ENCODE peak calls at places on chromosomes 2 and 18, in ten cellular contexts. O is naive thymus-derived CD4-positive, alpha-beta T cell; S is psoas muscle; I is lower lobe of right lung; K is cardiac muscle cell; Z is right lobe of liver; Q is lung; M is tibial artery; G is endothelial cell of umbilical vein; A is effector memory CD4-positive, alpha-beta T cell. C is an unnamed sample. For H3K4me1, the result is how much of the 10 kb centered on the place peaks cover.

GRCh38 chr2:99680946-99681345 is 191.1 kb upstream of the REV1 start:
- DNase-seq in O (no peak), S (no peak), I (no peak), K (peak), Z (no peak), Q (no peak), M (no peak), G (no peak), A (no peak), C (no peak)

GRCh38 chr2:46520108-46520507 is 40.7 kb downstream of the TMEM247 start:
- DNase-seq in O (no peak), S (no peak), I (no peak), K (peak), Z (no peak), Q (no peak), M (no peak), G (no peak), A (no peak), C (no peak)

GRCh38 chr2:230928701-230929380 is 3.8 kb upstream of the GPR55 start:
- DNase-seq in O (no peak), S (no peak), I (peak), K (no peak), Z (peak), Q (no peak), M (no peak), G (no peak), A (no peak), C (no peak)

GRCh38 chr18:56315363-56315762 is 323.0 kb downstream of the TXNL1 start:
- DNase-seq in O (no peak), S (no peak), I (no peak), K (peak), Z (no peak), Q (no peak), M (no peak), G (peak), A (no peak), C (no peak)

GRCh38 chr18:48184118-48184517 is 225.1 kb downstream of the ZBTB7C start:
- DNase-seq in O (no peak), S (peak), I (no peak), K (peak), Z (no peak), Q (no peak), M (peak), G (no peak), A (no peak), C (no peak)

GRCh38 chr2:16071865-16072637 is 131.7 kb downstream of the MYCN start:
- DNase-seq in O (no peak), S (no peak), I (no peak), K (no peak), Z (no peak), Q (no peak), M (no peak), G (no peak), A (no peak), C (no peak)

GRCh38 chr2:234258562-234259141 is 208.2 kb downstream of the SPP2 start:
- DNase-seq in O (no peak), S (no peak), I (no peak), K (no peak), Z (no peak), Q (no peak), M (no peak), G (no peak), A (no peak), C (no peak)

GRCh38 chr2:40451926-40452605 is at the start of gene SLC8A1:
- DNase-seq in O (no peak), S (peak), I (peak), K (peak), Z (peak), Q (no peak), M (no peak), G (peak), A (no peak), C (no peak)

GRCh38 chr2:30412392-30413321 is 34.4 kb upstream of the LCLAT1 start:
- DNase-seq in O (no peak), S (no peak), I (no peak), K (peak), Z (no peak), Q (no peak), M (no peak), G (no peak), A (no peak), C (no peak)

GRCh38 chr2:143132360-143132759 is 3.1 kb downstream of the ARHGAP15 start:
- DNase-seq in O (no peak), S (no peak), I (no peak), K (no peak), Z (no peak), Q (no peak), M (no peak), G (no peak), A (no peak), C (no peak)

GRCh38 chr2:155218292-155218924 is 519.9 kb downstream of the KCNJ3 start:
- DNase-seq in O (no peak), S (no peak), I (no peak), K (no peak), Z (no peak), Q (no peak), M (no peak), G (no peak), A (no peak), C (no peak)

GRCh38 chr2:155218945-155219344 is 520.5 kb downstream of the KCNJ3 start:
- DNase-seq in O (no peak), S (no peak), I (no peak), K (no peak), Z (no peak), Q (no peak), M (no peak), G (no peak), A (no peak), C (no peak)

GRCh38 chr2:155223781-155224406 is 525.4 kb downstream of the KCNJ3 start:
- DNase-seq in O (no peak), S (no peak), I (no peak), K (no peak), Z (no peak), Q (no peak), M (no peak), G (peak), A (no peak), C (no peak)
- H3K4me1 ChIP-seq in O (under half), S (under half), I (under half), K (under half), Z (under half), Q (under half), M (under half), G (under half), A (under half), C (under half)

GRCh38 chr18:21100678-21101077 is 10.9 kb downstream of the ROCK1 start:
- DNase-seq in O (no peak), S (no peak), I (no peak), K (no peak), Z (no peak), Q (no peak), M (no peak), G (no peak), A (no peak), C (no peak)
- H3K4me1 ChIP-seq in O (under half), S (half or more), I (half or more), K (under half), Z (under half), Q (under half), M (under half), G (under half), A (under half), C (half or more)

GRCh38 chr2:207133493-207133861 is 32.3 kb downstream of the KLF7 start:
- DNase-seq in O (no peak), S (no peak), I (no peak), K (no peak), Z (no peak), Q (no peak), M (no peak), G (no peak), A (no peak), C (no peak)
- H3K4me1 ChIP-seq in O (under half), S (under half), I (half or more), K (under half), Z (under half), Q (under half), M (half or more), G (half or more), A (under half), C (under half)

GRCh38 chr2:36706451-36706850 is 9.9 kb downstream of the VIT start:
- DNase-seq in O (no peak), S (no peak), I (no peak), K (no peak), Z (no peak), Q (no peak), M (no peak), G (no peak), A (no peak), C (no peak)
- H3K4me1 ChIP-seq in O (under half), S (under half), I (under half), K (under half), Z (under half), Q (under half), M (under half), G (under half), A (under half), C (under half)

DNA sequence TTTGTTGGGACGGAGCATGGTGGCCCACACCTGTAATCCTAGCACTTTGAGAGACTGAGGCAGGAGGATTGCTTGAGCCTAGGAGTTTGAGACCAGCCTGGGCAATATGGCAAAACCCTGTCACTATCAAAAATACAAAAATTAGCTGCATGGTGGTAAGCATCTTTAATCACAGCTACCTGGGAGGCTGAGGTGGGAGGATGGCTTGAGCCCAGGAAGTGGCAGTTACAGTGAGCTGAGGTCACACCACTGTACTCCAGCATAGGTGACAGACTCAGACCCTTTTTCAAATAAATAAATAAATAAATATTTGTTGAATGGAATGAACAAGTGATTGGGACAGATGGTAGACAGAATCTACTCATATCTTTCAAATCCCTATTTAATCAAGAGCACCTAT is 5.7 kb upstream of the ITPRIPL1 start:
- DNase-seq in O (no peak), S (no peak), I (no peak), K (no peak), Z (no peak), Q (no peak), M (no peak), G (no peak), A (no peak), C (no peak)
- H3K4me1 ChIP-seq in O (under half), S (under half), I (under half), K (under half), Z (under half), Q (under half), M (under half), G (under half), A (under half), C (under half)

GRCh38 chr2:238640486-238640885 is 207.4 kb upstream of the TWIST2 start:
- DNase-seq in O (no peak), S (no peak), I (no peak), K (no peak), Z (no peak), Q (no peak), M (no peak), G (no peak), A (no peak), C (no peak)

GRCh38 chr2:238635637-238636036 is 208.9 kb downstream of the ASB1 start:
- DNase-seq in O (no peak), S (no peak), I (no peak), K (no peak), Z (no peak), Q (no peak), M (no peak), G (no peak), A (no peak), C (no peak)

GRCh38 chr2:238636269-238637073 is 209.7 kb downstream of the ASB1 start:
- DNase-seq in O (no peak), S (no peak), I (no peak), K (no peak), Z (no peak), Q (no peak), M (no peak), G (no peak), A (no peak), C (no peak)

GRCh38 chr2:238638982-238639341 is 208.9 kb upstream of the TWIST2 start:
- DNase-seq in O (no peak), S (no peak), I (no peak), K (no peak), Z (no peak), Q (no peak), M (no peak), G (no peak), A (no peak), C (no peak)

GRCh38 chr2:238638100-238638981 is 209.5 kb upstream of the TWIST2 start:
- DNase-seq in O (no peak), S (no peak), I (no peak), K (no peak), Z (no peak), Q (no peak), M (no peak), G (no peak), A (no peak), C (no peak)
- H3K4me1 ChIP-seq in O (under half), S (under half), I (under half), K (under half), Z (under half), Q (under half), M (under half), G (under half), A (under half), C (under half)

GRCh38 chr2:28399946-28400345 is 7.3 kb downstream of the FOSL2 start:
- DNase-seq in O (no peak), S (no peak), I (no peak), K (no peak), Z (no peak), Q (no peak), M (no peak), G (no peak), A (no peak), C (no peak)

GRCh38 chr2:28400921-28401320 is 8.3 kb downstream of the FOSL2 start:
- DNase-seq in O (no peak), S (no peak), I (no peak), K (no peak), Z (no peak), Q (no peak), M (no peak), G (no peak), A (no peak), C (no peak)

GRCh38 chr2:28401948-28402550 is 9.4 kb downstream of the FOSL2 start:
- DNase-seq in O (no peak), S (no peak), I (no peak), K (no peak), Z (no peak), Q (no peak), M (no peak), G (no peak), A (no peak), C (no peak)

GRCh38 chr2:28400434-28400833 is 7.8 kb downstream of the FOSL2 start:
- DNase-seq in O (no peak), S (no peak), I (no peak), K (no peak), Z (no peak), Q (no peak), M (no peak), G (no peak), A (no peak), C (no peak)

DNA sequence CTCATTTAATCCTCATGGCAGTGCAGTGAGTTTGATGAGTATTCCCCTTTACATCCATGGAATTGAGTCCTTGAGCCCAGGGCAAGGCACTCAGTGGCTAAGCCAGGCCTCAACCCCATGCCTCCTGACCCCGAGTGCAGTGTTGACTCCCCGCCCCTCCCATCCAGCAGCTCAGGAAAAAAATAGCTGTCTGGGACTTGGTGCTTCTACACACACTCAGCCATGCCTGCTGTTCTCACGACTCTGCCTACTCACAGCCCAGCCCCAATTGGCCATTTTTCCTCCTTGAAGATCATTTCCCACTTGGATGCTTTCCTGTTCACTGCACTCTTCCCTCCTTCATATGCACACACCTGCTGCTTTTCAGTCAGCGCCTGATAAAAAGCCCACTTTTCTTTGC is 8.8 kb downstream of the FOSL2 start:
- DNase-seq in O (no peak), S (no peak), I (no peak), K (no peak), Z (no peak), Q (no peak), M (no peak), G (no peak), A (no peak), C (no peak)
- H3K4me1 ChIP-seq in O (under half), S (half or more), I (half or more), K (under half), Z (under half), Q (under half), M (half or more), G (half or more), A (under half), C (under half)

C was measured in CD8-positive, alpha-beta T cell.